ENCODE peak calls at places on chromosomes 2 and 18, in ten cellular contexts. K, W, R, L, F, V, E, P, N and T are unnamed samples.

GRCh38 chr2:146572598-146572997 is 1272.2 kb upstream of the ACVR2A start:
- DNase-seq in K (peak; percentile 68), W (peak; percentile 70), R (peak; percentile 69), L (peak; percentile 80), F (no peak), V (peak; percentile 34), E (no peak), P (no peak), N (peak; percentile 69), T (no peak)

GRCh38 chr18:2588666-2589344 is 17.4 kb downstream of the NDC80 start:
- DNase-seq in K (no peak), W (no peak), R (no peak), L (no peak), F (peak; percentile 13), V (no peak), E (no peak), P (no peak), N (no peak), T (no peak)

GRCh38 chr18:79641722-79642497 is 37.7 kb upstream of the CTDP1 start:
- DNase-seq in K (no peak), W (no peak), R (no peak), L (no peak), F (no peak), V (no peak), E (no peak), P (no peak), N (no peak), T (no peak)

GRCh38 chr2:231454361-231454791 is 9.9 kb downstream of the NCL start:
- DNase-seq in K (no peak), W (no peak), R (no peak), L (no peak), F (no peak), V (no peak), E (no peak), P (no peak), N (no peak), T (no peak)

GRCh38 chr2:32965523-32966171 is 18.9 kb downstream of the LTBP1 start:
- DNase-seq in K (no peak), W (no peak), R (no peak), L (no peak), F (no peak), V (no peak), E (no peak), P (no peak), N (no peak), T (peak; percentile 43)

GRCh38 chr2:209344349-209344748 is 79.5 kb upstream of the MAP2 start:
- DNase-seq in K (no peak), W (no peak), R (no peak), L (no peak), F (no peak), V (no peak), E (no peak), P (no peak), N (no peak), T (no peak)

GRCh38 chr18:6650063-6650462 is 79.5 kb upstream of the ARHGAP28 start:
- DNase-seq in K (no peak), W (no peak), R (no peak), L (no peak), F (no peak), V (no peak), E (no peak), P (no peak), N (no peak), T (no peak)

GRCh38 chr2:121041516-121041915 is 243.5 kb downstream of the TFCP2L1 start:
- DNase-seq in K (no peak), W (no peak), R (no peak), L (no peak), F (no peak), V (no peak), E (no peak), P (no peak), N (no peak), T (no peak)

GRCh38 chr2:43041661-43042360 is 184.6 kb downstream of the ZFP36L2 start:
- DNase-seq in K (peak; percentile 97), W (peak; percentile 86), R (peak; percentile 88), L (peak; percentile 100), F (peak; percentile 96), V (peak; percentile 97), E (peak; percentile 57), P (peak; percentile 68), N (peak; percentile 99), T (peak; percentile 98)

GRCh38 chr2:36438454-36438977 is 82.9 kb downstream of the CRIM1 start:
- DNase-seq in K (peak; percentile 99), W (peak; percentile 97), R (peak; percentile 95), L (peak; percentile 99), F (peak; percentile 34), V (peak; percentile 98), E (no peak), P (no peak), N (peak; percentile 93), T (peak; percentile 76)

GRCh38 chr2:107340955-107341354 is 455.0 kb upstream of the ST6GAL2 start:
- DNase-seq in K (no peak), W (no peak), R (no peak), L (no peak), F (no peak), V (no peak), E (no peak), P (no peak), N (no peak), T (no peak)

DNA sequence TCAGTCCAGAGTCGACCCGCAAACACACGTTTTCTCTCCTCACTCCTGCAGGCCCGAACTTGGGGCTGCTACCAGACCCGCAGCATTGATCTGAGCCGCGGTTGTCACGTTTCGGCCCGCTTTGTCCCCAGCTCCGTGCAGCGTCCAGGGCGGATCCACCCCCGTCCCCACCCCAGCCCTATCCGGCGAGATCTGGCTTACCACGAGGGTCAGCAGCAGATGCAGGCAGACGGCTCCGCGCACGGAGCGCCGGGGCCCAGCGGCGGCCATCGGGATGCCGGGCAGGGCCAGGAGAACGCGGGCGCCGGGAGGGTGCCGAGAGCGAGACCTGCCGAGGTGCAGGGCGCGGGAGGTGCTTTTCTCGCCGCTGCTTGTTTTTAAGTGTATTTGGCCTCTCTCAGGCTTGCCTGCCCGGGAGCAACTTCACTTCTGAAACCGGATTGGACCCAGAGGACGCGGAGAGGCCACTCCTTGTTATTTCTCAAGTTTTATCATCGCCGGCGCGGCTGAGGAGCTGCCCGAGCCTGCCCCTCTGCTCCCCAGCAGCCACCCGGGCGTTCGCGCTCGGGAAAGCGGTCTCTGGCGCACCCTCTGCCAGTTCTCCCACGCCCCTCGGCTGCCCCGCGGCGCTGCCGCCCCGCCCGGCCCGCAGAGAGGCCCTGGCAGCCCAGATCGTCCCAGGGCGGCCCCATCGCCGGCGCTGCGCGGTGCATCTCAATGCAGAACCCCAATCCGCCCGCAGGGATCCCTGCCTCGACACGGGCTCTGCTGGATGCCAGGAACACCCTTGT is at the start of gene DSC3:
- DNase-seq in K (no peak), W (no peak), R (peak; percentile 97), L (peak; percentile 34), F (peak; percentile 70), V (peak; percentile 47), E (peak; percentile 73), P (peak; percentile 73), N (peak; percentile 61), T (no peak)
- H2AFZ ChIP-seq in K (peak within 1 kb of the TSS; percentile 21), W (no peak within 1 kb of the TSS), R (peak within 1 kb of the TSS; percentile 59), L (no peak within 1 kb of the TSS), F (peak within 1 kb of the TSS; percentile 78), V (peak within 1 kb of the TSS; percentile 54), E (peak within 1 kb of the TSS; percentile 96), P (peak within 1 kb of the TSS; percentile 97), N (peak within 1 kb of the TSS; percentile 77), T (peak within 1 kb of the TSS; percentile 55)

DNA sequence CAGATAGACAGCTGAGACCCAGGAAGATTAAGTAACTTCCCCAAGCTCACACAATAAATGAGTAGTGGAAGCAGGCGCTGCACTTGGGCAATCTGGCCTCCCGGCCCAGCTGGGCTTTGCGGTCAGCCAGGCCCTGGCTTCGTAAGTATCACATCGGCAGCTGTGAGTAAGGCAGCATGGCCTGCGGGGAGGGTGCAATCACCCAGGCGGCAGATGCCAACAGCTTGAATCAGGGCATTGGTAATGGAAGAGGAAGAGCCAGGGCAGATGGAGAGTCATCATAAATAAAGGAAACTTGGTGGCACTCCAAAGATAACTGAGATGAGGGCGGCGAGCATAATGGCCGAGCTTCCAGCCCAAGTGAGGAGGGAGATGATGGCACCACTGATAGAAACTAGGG is 217.9 kb upstream of the PID1 start:
- DNase-seq in K (peak; percentile 13), W (peak; percentile 32), R (peak; percentile 61), L (peak; percentile 98), F (no peak), V (no peak), E (no peak), P (no peak), N (peak; percentile 95), T (no peak)
- H3K27ac ChIP-seq in K (no peak overlapping the region), W (no peak overlapping the region), R (no peak overlapping the region), L (no peak overlapping the region), F (no peak overlapping the region), V (no peak overlapping the region), E (no peak overlapping the region), P (no peak overlapping the region), N (peak overlapping the region; percentile 64), T (no peak overlapping the region)

GRCh38 chr2:112275887-112276773 is 733 bp downstream of the ZC3H6 start:
- DNase-seq in K (peak; percentile 87), W (peak; percentile 91), R (peak; percentile 70), L (peak; percentile 89), F (peak; percentile 94), V (peak; percentile 90), E (peak; percentile 86), P (peak; percentile 94), N (peak; percentile 83), T (peak; percentile 89)

GRCh38 chr2:112275314-112275886 is at the start of gene ZC3H6:
- DNase-seq in K (peak; percentile 98), W (peak; percentile 98), R (peak; percentile 95), L (peak; percentile 99), F (peak; percentile 98), V (peak; percentile 98), E (peak; percentile 96), P (peak; percentile 98), N (peak; percentile 98), T (peak; percentile 98)

GRCh38 chr2:112277591-112278220 is 2.3 kb downstream of the ZC3H6 start:
- DNase-seq in K (no peak), W (peak; percentile 20), R (no peak), L (no peak), F (no peak), V (no peak), E (no peak), P (no peak), N (no peak), T (no peak)

GRCh38 chr2:112273349-112273748 is 2.0 kb upstream of the ZC3H6 start:
- DNase-seq in K (no peak), W (no peak), R (no peak), L (no peak), F (no peak), V (no peak), E (no peak), P (no peak), N (no peak), T (no peak)

DNA sequence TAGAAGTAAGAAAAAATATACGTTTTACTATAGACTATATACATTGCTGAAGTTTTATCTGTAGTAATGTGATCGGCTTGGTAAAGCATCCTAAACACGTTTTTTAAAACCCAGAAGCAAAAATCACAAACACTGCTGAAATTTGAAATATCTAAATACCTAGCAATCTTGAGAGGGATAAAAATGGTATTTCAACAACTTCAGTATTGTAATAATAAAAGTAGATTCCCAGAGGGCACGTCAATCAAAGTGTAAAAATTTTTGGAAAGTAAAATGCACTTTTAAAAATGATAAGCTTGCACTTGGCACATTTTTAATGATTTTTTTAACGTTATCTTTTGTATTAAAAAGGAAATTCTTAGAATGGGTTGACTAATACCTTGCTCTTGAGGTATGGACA is 1.6 kb downstream of the ZC3H6 start:
- DNase-seq in K (no peak), W (no peak), R (no peak), L (no peak), F (no peak), V (no peak), E (no peak), P (no peak), N (no peak), T (no peak)
- H2AFZ ChIP-seq in K (no peak overlapping the region), W (peak overlapping the region; percentile 85), R (no peak overlapping the region), L (no peak overlapping the region), F (no peak overlapping the region), V (no peak overlapping the region), E (no peak overlapping the region), P (no peak overlapping the region), N (peak overlapping the region; percentile 95), T (no peak overlapping the region)

GRCh38 chr18:50072146-50072545 is 122.8 kb downstream of the MYO5B start:
- DNase-seq in K (no peak), W (no peak), R (no peak), L (no peak), F (no peak), V (no peak), E (no peak), P (no peak), N (no peak), T (no peak)
- H3K27ac ChIP-seq in K (no peak overlapping the region), W (no peak overlapping the region), R (no peak overlapping the region), L (no peak overlapping the region), F (no peak overlapping the region), V (no peak overlapping the region), E (no peak overlapping the region), P (no peak overlapping the region), N (no peak overlapping the region), T (no peak overlapping the region)